ENCODE peak calls at places on chromosomes 3 and 15, in four cellular contexts. K, Y, L and V are unnamed samples.

GRCh38 chr15:75640483-75641175 is 605 bp upstream of the IMP3 start:
- DNase-seq in K (peak; percentile 57), Y (peak; percentile 71), L (peak; percentile 55), V (peak; percentile 92)

GRCh38 chr3:1103525-1103924 is 10.7 kb downstream of the CNTN6 start:
- DNase-seq in Y (no peak), K (no peak), L (no peak), V (no peak)

GRCh38 chr15:34246276-34247010 is 21.6 kb downstream of the EMC4 start:
- DNase-seq in L (no peak), Y (no peak), K (no peak), V (no peak)

GRCh38 chr3:196238612-196239190 is 22.4 kb downstream of the SLC51A start:
- DNase-seq in L (no peak), K (no peak), Y (no peak), V (no peak)

GRCh38 chr3:189455009-189455408 is 176.2 kb upstream of the TP63 start:
- DNase-seq in Y (no peak), L (no peak), K (no peak), V (no peak)

GRCh38 chr3:99833833-99834583 is 16.3 kb downstream of the CMSS1 start:
- DNase-seq in L (no peak), Y (no peak), K (no peak), V (no peak)

GRCh38 chr3:70358978-70359580 is 46.6 kb upstream of the MDFIC2 start:
- DNase-seq in L (no peak), K (no peak), Y (no peak), V (no peak)

GRCh38 chr15:71743861-71744382 is 66.4 kb upstream of the NR2E3 start:
- DNase-seq in Y (peak; percentile 75), L (peak; percentile 68), K (peak; percentile 39), V (no peak)

GRCh38 chr15:85314653-85315052 is 65.8 kb upstream of the AKAP13 start:
- DNase-seq in L (no peak), Y (no peak), K (no peak), V (no peak)

GRCh38 chr3:194269610-194270145 is 81.5 kb downstream of the CPN2 start:
- DNase-seq in L (no peak), K (no peak), Y (no peak), V (no peak)

GRCh38 chr3:52196977-52197376 is 983 bp upstream of the ALAS1 start:
- DNase-seq in Y (no peak), L (no peak), K (no peak), V (no peak)

GRCh38 chr15:60074181-60074885 is 70.2 kb downstream of the FOXB1 start:
- DNase-seq in Y (no peak), L (no peak), K (no peak), V (no peak)

GRCh38 chr3:141021261-141021660 is 29.9 kb upstream of the SPSB4 start:
- DNase-seq in K (no peak), Y (no peak), L (no peak), V (no peak)

GRCh38 chr15:89197503-89197971 is 23.8 kb downstream of the RLBP1 start:
- DNase-seq in Y (no peak), L (no peak), K (no peak), V (no peak)

GRCh38 chr3:173644086-173645082 is 246.8 kb downstream of the NLGN1 start:
- DNase-seq in K (no peak), Y (no peak), L (no peak), V (no peak)

GRCh38 chr3:158404319-158404718 is 166.7 kb upstream of the MLF1 start:
- DNase-seq in L (no peak), Y (no peak), K (no peak), V (no peak)

GRCh38 chr3:159189994-159190669 is 388.3 kb downstream of the MFSD1 start:
- DNase-seq in Y (no peak), L (no peak), K (no peak), V (no peak)

GRCh38 chr15:35439291-35439690 is 106.7 kb downstream of the DPH6 start:
- DNase-seq in Y (no peak), K (no peak), L (no peak), V (no peak)

GRCh38 chr3:48271763-48272498 is 31.0 kb downstream of the ZNF589 start:
- DNase-seq in Y (no peak), L (no peak), K (no peak), V (no peak)

GRCh38 chr15:70064441-70064840 is 33.3 kb downstream of the TLE3 start:
- DNase-seq in L (no peak), Y (no peak), K (no peak), V (no peak)

GRCh38 chr3:127363171-127363570 is 75.3 kb upstream of the PRR20G start:
- DNase-seq in Y (no peak), L (no peak), K (no peak), V (no peak)

GRCh38 chr3:183629546-183630301 is 5.7 kb upstream of the KLHL24 start:
- DNase-seq in L (no peak), K (no peak), Y (no peak), V (no peak)

GRCh38 chr3:47163023-47163989 is 607 bp downstream of the SETD2 start:
- DNase-seq in K (peak; percentile 28), L (peak; percentile 57), Y (peak; percentile 87), V (no peak)

GRCh38 chr3:14471690-14472089 is 68.5 kb downstream of the GRIP2 start:
- DNase-seq in L (no peak), Y (no peak), K (no peak), V (no peak)

GRCh38 chr15:101710806-101711205 is 13.5 kb downstream of the TARS3 start:
- DNase-seq in K (no peak), Y (no peak), L (no peak), V (no peak)

GRCh38 chr3:80767599-80767998 is 993.8 kb downstream of the GBE1 start:
- DNase-seq in L (no peak), K (no peak), Y (no peak), V (no peak)

GRCh38 chr15:101118615-101119014 is 133.2 kb downstream of the CHSY1 start:
- DNase-seq in L (no peak), K (no peak), Y (no peak), V (no peak)